ENCODE peak calls at places on chromosome 1, in seven cellular contexts. E is astrocyte of the spinal cord; M is NCI-H2029 treated with DMSO at 0.1 percent for 48 hours; J is NCI-H1436; T is GM10248; N is activated naive CD8-positive, alpha-beta T cell treated with anti-CD3 and anti-CD28 coated beads, Interleukin-2, amount 50 U/mL, for 24 hours; O is activated T-cell treated with anti-CD3 and anti-CD28 coated beads for 1 hour. Z is an unnamed sample.

GRCh38 chr1:19257178-19257914 is 5.7 kb downstream of the MRTO4 start:
- DNase-seq in E (no peak), M (no peak), J (no peak), T (peak), N (peak), O (no peak), Z (no peak)

GRCh38 chr1:109620396-109620817 is 770 bp downstream of the AMPD2 start:
- DNase-seq in E (no peak), M (no peak), J (no peak), T (no peak), N (no peak), O (no peak), Z (no peak)

GRCh38 chr1:198373376-198373775 is 167.1 kb downstream of the ATP6V1G3 start:
- DNase-seq in E (peak), M (no peak), J (no peak), T (no peak), N (no peak), O (no peak), Z (no peak)

GRCh38 chr1:169363046-169363756 is 4.4 kb downstream of the NME7 start:
- DNase-seq in E (peak), M (no peak), J (no peak), T (peak), N (peak), O (no peak), Z (peak)

GRCh38 chr1:240312872-240313271 is 221.2 kb downstream of the FMN2 start:
- DNase-seq in E (peak), M (no peak), J (no peak), T (no peak), N (no peak), O (no peak), Z (no peak)

GRCh38 chr1:232915212-232915611 is 35.2 kb upstream of the NTPCR start:
- DNase-seq in E (no peak), M (no peak), J (no peak), T (no peak), N (no peak), O (no peak), Z (no peak)

GRCh38 chr1:223242382-223242955 is 99.4 kb upstream of the TLR5 start:
- DNase-seq in E (no peak), M (no peak), J (no peak), T (no peak), N (no peak), O (no peak), Z (no peak)

GRCh38 chr1:235500971-235501540 is 3.2 kb downstream of the B3GALNT2 start:
- DNase-seq in E (peak), M (no peak), J (no peak), T (no peak), N (no peak), O (no peak), Z (no peak)

Z was measured in activated CD8-positive, alpha-beta T cell treated with anti-CD3 and anti-CD28 coated beads, Interleukin-2, amount 10 ng/mL, durations not matched to agents 7 days and 5 days.